ENCODE peak calls at places on chromosomes 5 and 9, in five cellular contexts. F, A, N, M and J are unnamed samples.

GRCh38 chr5:33401482-33402390 is 39.0 kb upstream of the TARS1 start:
- DNase-seq in F (peak; percentile 73), A (no peak), N (no peak), M (no peak), J (no peak)

GRCh38 chr5:137753227-137753985 is 757 bp downstream of the HNRNPA0 start:
- DNase-seq in F (no peak), A (no peak), N (peak; percentile 15), M (peak; percentile 60), J (peak; percentile 27)

GRCh38 chr9:20753761-20754160 is 69.7 kb downstream of the FOCAD start:
- DNase-seq in F (peak; percentile 29), A (no peak), N (no peak), M (no peak), J (no peak)

GRCh38 chr9:90095682-90096081 is 490.9 kb downstream of the GADD45G start:
- DNase-seq in F (no peak), A (no peak), N (peak; percentile 41), M (no peak), J (no peak)

GRCh38 chr5:38162625-38163024 is 95.7 kb upstream of the EGFLAM start:
- DNase-seq in F (no peak), A (no peak), N (no peak), M (no peak), J (no peak)

GRCh38 chr5:127785098-127785927 is 82.1 kb downstream of the CCDC192 start:
- DNase-seq in F (peak; percentile 94), A (no peak), N (no peak), M (no peak), J (peak; percentile 62)

GRCh38 chr5:179251276-179251969 is 93.8 kb downstream of the ADAMTS2 start:
- DNase-seq in F (no peak), A (no peak), N (no peak), M (no peak), J (no peak)

GRCh38 chr5:44727100-44727499 is 81.6 kb upstream of the MRPS30 start:
- DNase-seq in F (no peak), A (no peak), N (peak; percentile 13), M (no peak), J (no peak)

GRCh38 chr9:85278769-85279168 is 463.0 kb downstream of the AGTPBP1 start:
- DNase-seq in F (no peak), A (no peak), N (no peak), M (no peak), J (no peak)

GRCh38 chr5:168315416-168315990 is 24.1 kb downstream of the WWC1 start:
- DNase-seq in F (no peak), A (no peak), N (no peak), M (no peak), J (no peak)

GRCh38 chr9:133762488-133763271 is 24.5 kb upstream of the SARDH start:
- DNase-seq in F (no peak), A (no peak), N (no peak), M (no peak), J (no peak)

GRCh38 chr5:35246411-35246810 is 16.1 kb upstream of the PRLR start:
- DNase-seq in F (no peak), A (no peak), N (peak; percentile 23), M (no peak), J (no peak)